ENCODE peak calls at places on chromosomes 6 and 20, in nine cellular contexts. One of them, this sample, is unnamed.
A peak's percentile ranks its signal among the peaks of the same experiment; 100 is the strongest.

GRCh38 chr6:64580346-64580745 is 944.7 kb downstream of the PHF3 start:
- DNase-seq in cardiac muscle cell: no peak
- DNase-seq in body of pancreas: no peak
- DNase-seq in ovary: no peak
- DNase-seq in left ventricle myocardium inferior: no peak
- DNase-seq in esophagus muscularis mucosa: no peak
- DNase-seq in right atrium auricular region: no peak
- DNase-seq in breast epithelium: no peak
- DNase-seq in lower lobe of right lung: no peak
- DNase-seq in this sample: no peak

GRCh38 chr6:105835373-105835772 is 250.8 kb upstream of the PRDM1 start:
- DNase-seq in breast epithelium: no peak
- DNase-seq in ovary: no peak
- DNase-seq in lower lobe of right lung: no peak
- DNase-seq in esophagus muscularis mucosa: peak; percentile 74
- DNase-seq in right atrium auricular region: no peak
- DNase-seq in cardiac muscle cell: peak; percentile 57
- DNase-seq in left ventricle myocardium inferior: no peak
- DNase-seq in body of pancreas: no peak
- DNase-seq in this sample: peak; percentile 75

GRCh38 chr6:166281104-166281503 is 27.1 kb downstream of the PRR18 start:
- DNase-seq in breast epithelium: no peak
- DNase-seq in ovary: no peak
- DNase-seq in esophagus muscularis mucosa: no peak
- DNase-seq in body of pancreas: no peak
- DNase-seq in lower lobe of right lung: no peak
- DNase-seq in cardiac muscle cell: no peak
- DNase-seq in right atrium auricular region: no peak
- DNase-seq in left ventricle myocardium inferior: no peak
- DNase-seq in this sample: no peak

GRCh38 chr6:39143238-39143930 is 28.4 kb upstream of the SAYSD1 start:
- DNase-seq in cardiac muscle cell: no peak
- DNase-seq in breast epithelium: no peak
- DNase-seq in body of pancreas: no peak
- DNase-seq in ovary: no peak
- DNase-seq in left ventricle myocardium inferior: no peak
- DNase-seq in right atrium auricular region: no peak
- DNase-seq in esophagus muscularis mucosa: no peak
- DNase-seq in lower lobe of right lung: no peak
- DNase-seq in this sample: no peak

GRCh38 chr6:23690650-23691049 is 435.4 kb upstream of the NRSN1 start:
- DNase-seq in breast epithelium: no peak
- DNase-seq in cardiac muscle cell: no peak
- DNase-seq in right atrium auricular region: no peak
- DNase-seq in esophagus muscularis mucosa: no peak
- DNase-seq in ovary: no peak
- DNase-seq in lower lobe of right lung: no peak
- DNase-seq in left ventricle myocardium inferior: no peak
- DNase-seq in body of pancreas: no peak
- DNase-seq in this sample: no peak

GRCh38 chr20:62347445-62347844 is 19.7 kb downstream of the LAMA5 start:
- DNase-seq in right atrium auricular region: no peak
- DNase-seq in cardiac muscle cell: no peak
- DNase-seq in breast epithelium: no peak
- DNase-seq in esophagus muscularis mucosa: no peak
- DNase-seq in body of pancreas: no peak
- DNase-seq in ovary: no peak
- DNase-seq in left ventricle myocardium inferior: no peak
- DNase-seq in lower lobe of right lung: no peak
- DNase-seq in this sample: no peak

GRCh38 chr6:5478380-5478779 is 217.1 kb downstream of the FARS2 start:
- DNase-seq in lower lobe of right lung: no peak
- DNase-seq in breast epithelium: no peak
- DNase-seq in ovary: no peak
- DNase-seq in body of pancreas: no peak
- DNase-seq in esophagus muscularis mucosa: no peak
- DNase-seq in left ventricle myocardium inferior: no peak
- DNase-seq in cardiac muscle cell: no peak
- DNase-seq in right atrium auricular region: no peak
- DNase-seq in this sample: peak; percentile 52

GRCh38 chr6:111522393-111523020 is 39.5 kb upstream of the REV3L start:
- DNase-seq in lower lobe of right lung: no peak
- DNase-seq in left ventricle myocardium inferior: no peak
- DNase-seq in right atrium auricular region: no peak
- DNase-seq in cardiac muscle cell: no peak
- DNase-seq in body of pancreas: no peak
- DNase-seq in ovary: no peak
- DNase-seq in breast epithelium: no peak
- DNase-seq in esophagus muscularis mucosa: no peak
- DNase-seq in this sample: no peak

GRCh38 chr6:146913842-146914562 is 290.2 kb upstream of the STXBP5 start:
- DNase-seq in body of pancreas: peak; percentile 58
- DNase-seq in lower lobe of right lung: peak; percentile 75
- DNase-seq in breast epithelium: peak; percentile 53
- DNase-seq in cardiac muscle cell: peak; percentile 61
- DNase-seq in left ventricle myocardium inferior: peak; percentile 33
- DNase-seq in esophagus muscularis mucosa: no peak
- DNase-seq in right atrium auricular region: peak; percentile 75
- DNase-seq in ovary: peak; percentile 71
- DNase-seq in this sample: no peak

GRCh38 chr6:147035891-147036290 is 168.3 kb upstream of the STXBP5 start:
- DNase-seq in esophagus muscularis mucosa: no peak
- DNase-seq in lower lobe of right lung: no peak
- DNase-seq in cardiac muscle cell: no peak
- DNase-seq in left ventricle myocardium inferior: no peak
- DNase-seq in ovary: no peak
- DNase-seq in right atrium auricular region: no peak
- DNase-seq in breast epithelium: no peak
- DNase-seq in body of pancreas: no peak
- DNase-seq in this sample: no peak

GRCh38 chr6:128597004-128597403 is 76.6 kb upstream of the PTPRK start:
- DNase-seq in esophagus muscularis mucosa: no peak
- DNase-seq in ovary: no peak
- DNase-seq in right atrium auricular region: no peak
- DNase-seq in left ventricle myocardium inferior: no peak
- DNase-seq in breast epithelium: no peak
- DNase-seq in lower lobe of right lung: no peak
- DNase-seq in body of pancreas: no peak
- DNase-seq in cardiac muscle cell: no peak
- DNase-seq in this sample: no peak

GRCh38 chr6:107187630-107188029 is 72.3 kb upstream of the BEND3 start:
- DNase-seq in breast epithelium: no peak
- DNase-seq in left ventricle myocardium inferior: no peak
- DNase-seq in ovary: no peak
- DNase-seq in lower lobe of right lung: no peak
- DNase-seq in esophagus muscularis mucosa: no peak
- DNase-seq in body of pancreas: no peak
- DNase-seq in cardiac muscle cell: no peak
- DNase-seq in right atrium auricular region: no peak
- DNase-seq in this sample: no peak

GRCh38 chr6:107180114-107180513 is 64.8 kb upstream of the BEND3 start:
- DNase-seq in esophagus muscularis mucosa: no peak
- DNase-seq in body of pancreas: no peak
- DNase-seq in breast epithelium: no peak
- DNase-seq in left ventricle myocardium inferior: no peak
- DNase-seq in right atrium auricular region: no peak
- DNase-seq in ovary: no peak
- DNase-seq in lower lobe of right lung: no peak
- DNase-seq in cardiac muscle cell: no peak
- DNase-seq in this sample: no peak

GRCh38 chr6:107186047-107186446 is 70.7 kb upstream of the BEND3 start:
- DNase-seq in breast epithelium: no peak
- DNase-seq in left ventricle myocardium inferior: no peak
- DNase-seq in ovary: no peak
- DNase-seq in body of pancreas: no peak
- DNase-seq in esophagus muscularis mucosa: no peak
- DNase-seq in lower lobe of right lung: no peak
- DNase-seq in cardiac muscle cell: no peak
- DNase-seq in right atrium auricular region: no peak
- DNase-seq in this sample: no peak

GRCh38 chr6:107185570-107185969 is 70.3 kb upstream of the BEND3 start:
- DNase-seq in ovary: no peak
- DNase-seq in right atrium auricular region: no peak
- DNase-seq in cardiac muscle cell: peak; percentile 65
- DNase-seq in lower lobe of right lung: no peak
- DNase-seq in left ventricle myocardium inferior: no peak
- DNase-seq in breast epithelium: no peak
- DNase-seq in body of pancreas: no peak
- DNase-seq in esophagus muscularis mucosa: no peak
- DNase-seq in this sample: peak; percentile 10
- H3K27ac ChIP-seq in ovary: no peak overlapping the region
- H3K27ac ChIP-seq in right atrium auricular region: no peak overlapping the region
- H3K27ac ChIP-seq in cardiac muscle cell: no peak overlapping the region
- H3K27ac ChIP-seq in lower lobe of right lung: no peak overlapping the region
- H3K27ac ChIP-seq in left ventricle myocardium inferior: no peak overlapping the region
- H3K27ac ChIP-seq in breast epithelium: no peak overlapping the region
- H3K27ac ChIP-seq in body of pancreas: no peak overlapping the region
- H3K27ac ChIP-seq in esophagus muscularis mucosa: no peak overlapping the region
- H3K27ac ChIP-seq in this sample: no peak overlapping the region

GRCh38 chr6:136920216-136920857 is 1.8 kb upstream of the SLC35D3 start:
- DNase-seq in ovary: no peak
- DNase-seq in esophagus muscularis mucosa: peak; percentile 79
- DNase-seq in lower lobe of right lung: no peak
- DNase-seq in body of pancreas: no peak
- DNase-seq in right atrium auricular region: no peak
- DNase-seq in breast epithelium: no peak
- DNase-seq in left ventricle myocardium inferior: no peak
- DNase-seq in cardiac muscle cell: no peak
- DNase-seq in this sample: no peak

GRCh38 chr6:136921936-136922679 is at the start of gene SLC35D3:
- DNase-seq in right atrium auricular region: no peak
- DNase-seq in left ventricle myocardium inferior: no peak
- DNase-seq in ovary: peak; percentile 21
- DNase-seq in lower lobe of right lung: peak; percentile 56
- DNase-seq in body of pancreas: peak; percentile 18
- DNase-seq in breast epithelium: no peak
- DNase-seq in esophagus muscularis mucosa: peak; percentile 91
- DNase-seq in cardiac muscle cell: peak; percentile 59
- DNase-seq in this sample: peak; percentile 51

GRCh38 chr6:136921521-136921935 is 573 bp upstream of the SLC35D3 start:
- DNase-seq in body of pancreas: peak; percentile 30
- DNase-seq in breast epithelium: no peak
- DNase-seq in left ventricle myocardium inferior: no peak
- DNase-seq in ovary: peak; percentile 25
- DNase-seq in lower lobe of right lung: peak; percentile 49
- DNase-seq in esophagus muscularis mucosa: no peak
- DNase-seq in right atrium auricular region: no peak
- DNase-seq in cardiac muscle cell: peak; percentile 52
- DNase-seq in this sample: peak; percentile 44

GRCh38 chr6:136922680-136922996 is 537 bp downstream of the SLC35D3 start:
- DNase-seq in left ventricle myocardium inferior: no peak
- DNase-seq in esophagus muscularis mucosa: no peak
- DNase-seq in lower lobe of right lung: no peak
- DNase-seq in ovary: no peak
- DNase-seq in right atrium auricular region: no peak
- DNase-seq in cardiac muscle cell: no peak
- DNase-seq in breast epithelium: no peak
- DNase-seq in body of pancreas: no peak
- DNase-seq in this sample: no peak

GRCh38 chr6:136920858-136921520 is 1.1 kb upstream of the SLC35D3 start:
- DNase-seq in esophagus muscularis mucosa: peak; percentile 89
- DNase-seq in ovary: no peak
- DNase-seq in cardiac muscle cell: peak; percentile 10
- DNase-seq in left ventricle myocardium inferior: no peak
- DNase-seq in right atrium auricular region: no peak
- DNase-seq in body of pancreas: peak; percentile 20
- DNase-seq in lower lobe of right lung: no peak
- DNase-seq in breast epithelium: no peak
- DNase-seq in this sample: peak; percentile 19
- H3K27me3 ChIP-seq in esophagus muscularis mucosa: peaks cover 65% of the 10 kb centered on the region
- H3K27me3 ChIP-seq in ovary: no peaks in the 10 kb centered on the region
- H3K27me3 ChIP-seq in cardiac muscle cell: peaks cover 79% of the 10 kb centered on the region
- H3K27me3 ChIP-seq in left ventricle myocardium inferior: peaks cover 76% of the 10 kb centered on the region
- H3K27me3 ChIP-seq in right atrium auricular region: peaks cover 24% of the 10 kb centered on the region
- H3K27me3 ChIP-seq in body of pancreas: peaks cover 12% of the 10 kb centered on the region
- H3K27me3 ChIP-seq in lower lobe of right lung: peaks cover 65% of the 10 kb centered on the region
- H3K27me3 ChIP-seq in breast epithelium: peaks cover 7% of the 10 kb centered on the region
- H3K27me3 ChIP-seq in this sample: no peaks in the 10 kb centered on the region

GRCh38 chr6:155778336-155778735 is 322.7 kb upstream of the NOX3 start:
- DNase-seq in breast epithelium: no peak
- DNase-seq in body of pancreas: no peak
- DNase-seq in ovary: no peak
- DNase-seq in esophagus muscularis mucosa: no peak
- DNase-seq in right atrium auricular region: no peak
- DNase-seq in lower lobe of right lung: no peak
- DNase-seq in left ventricle myocardium inferior: no peak
- DNase-seq in cardiac muscle cell: no peak
- DNase-seq in this sample: no peak

GRCh38 chr6:155786528-155786927 is 330.9 kb upstream of the NOX3 start:
- DNase-seq in cardiac muscle cell: no peak
- DNase-seq in body of pancreas: no peak
- DNase-seq in ovary: no peak
- DNase-seq in esophagus muscularis mucosa: no peak
- DNase-seq in right atrium auricular region: no peak
- DNase-seq in breast epithelium: no peak
- DNase-seq in left ventricle myocardium inferior: no peak
- DNase-seq in lower lobe of right lung: no peak
- DNase-seq in this sample: peak; percentile 6

GRCh38 chr6:155782739-155783459 is 327.3 kb upstream of the NOX3 start:
- DNase-seq in ovary: no peak
- DNase-seq in cardiac muscle cell: no peak
- DNase-seq in right atrium auricular region: no peak
- DNase-seq in esophagus muscularis mucosa: no peak
- DNase-seq in left ventricle myocardium inferior: no peak
- DNase-seq in lower lobe of right lung: no peak
- DNase-seq in breast epithelium: no peak
- DNase-seq in body of pancreas: no peak
- DNase-seq in this sample: no peak

GRCh38 chr6:155779421-155779820 is 323.8 kb upstream of the NOX3 start:
- DNase-seq in body of pancreas: no peak
- DNase-seq in left ventricle myocardium inferior: no peak
- DNase-seq in breast epithelium: no peak
- DNase-seq in right atrium auricular region: no peak
- DNase-seq in lower lobe of right lung: no peak
- DNase-seq in cardiac muscle cell: no peak
- DNase-seq in ovary: no peak
- DNase-seq in esophagus muscularis mucosa: no peak
- DNase-seq in this sample: no peak

GRCh38 chr6:155782320-155782730 is 326.7 kb upstream of the NOX3 start:
- DNase-seq in lower lobe of right lung: no peak
- DNase-seq in esophagus muscularis mucosa: no peak
- DNase-seq in breast epithelium: no peak
- DNase-seq in right atrium auricular region: no peak
- DNase-seq in cardiac muscle cell: no peak
- DNase-seq in body of pancreas: no peak
- DNase-seq in left ventricle myocardium inferior: no peak
- DNase-seq in ovary: no peak
- DNase-seq in this sample: no peak
- H3K27ac ChIP-seq in lower lobe of right lung: no peak overlapping the region
- H3K27ac ChIP-seq in esophagus muscularis mucosa: no peak overlapping the region
- H3K27ac ChIP-seq in breast epithelium: peak overlapping the region; percentile 71
- H3K27ac ChIP-seq in right atrium auricular region: peak overlapping the region; percentile 37
- H3K27ac ChIP-seq in cardiac muscle cell: no peak overlapping the region
- H3K27ac ChIP-seq in body of pancreas: peak overlapping the region; percentile 26
- H3K27ac ChIP-seq in left ventricle myocardium inferior: no peak overlapping the region
- H3K27ac ChIP-seq in ovary: no peak overlapping the region
- H3K27ac ChIP-seq in this sample: no peak overlapping the region

DNA sequence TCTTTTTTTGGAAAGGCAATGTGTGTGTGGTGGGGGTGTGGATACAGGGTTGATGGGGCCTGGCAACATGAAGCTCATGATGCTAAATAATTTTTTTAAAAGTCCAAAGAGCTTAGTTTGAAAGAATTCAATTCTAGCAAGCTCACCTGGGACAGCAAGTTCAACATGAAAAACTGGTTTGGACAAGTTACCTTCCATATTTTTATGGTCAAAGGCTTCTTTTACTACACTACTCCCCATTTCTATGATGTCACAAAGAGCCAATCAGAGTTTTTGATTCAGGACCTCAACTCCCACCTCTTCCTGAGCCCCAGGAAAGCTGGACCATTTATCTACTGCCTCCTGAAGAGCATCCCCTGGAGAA is 66.1 kb upstream of the CTNNBL1 start:
- DNase-seq in cardiac muscle cell: no peak
- DNase-seq in ovary: no peak
- DNase-seq in body of pancreas: no peak
- DNase-seq in right atrium auricular region: no peak
- DNase-seq in breast epithelium: no peak
- DNase-seq in left ventricle myocardium inferior: no peak
- DNase-seq in esophagus muscularis mucosa: no peak
- DNase-seq in lower lobe of right lung: no peak
- DNase-seq in this sample: no peak
- H3K27me3 ChIP-seq in cardiac muscle cell: no peaks in the 10 kb centered on the region
- H3K27me3 ChIP-seq in ovary: no peaks in the 10 kb centered on the region
- H3K27me3 ChIP-seq in body of pancreas: no peaks in the 10 kb centered on the region
- H3K27me3 ChIP-seq in right atrium auricular region: no peaks in the 10 kb centered on the region
- H3K27me3 ChIP-seq in breast epithelium: no peaks in the 10 kb centered on the region
- H3K27me3 ChIP-seq in left ventricle myocardium inferior: peaks cover 72% of the 10 kb centered on the region
- H3K27me3 ChIP-seq in esophagus muscularis mucosa: peaks cover 56% of the 10 kb centered on the region
- H3K27me3 ChIP-seq in lower lobe of right lung: peaks cover 20% of the 10 kb centered on the region
- H3K27me3 ChIP-seq in this sample: no peaks in the 10 kb centered on the region